ENCODE peak calls at places on chromosomes 4 and X, in four cellular contexts. D is OCI-LY7, W is body of pancreas, B is PC-9. K is an unnamed sample.
A peak's percentile ranks its signal among the peaks of the same experiment; 100 is the strongest.

GRCh38 chrX:87664381-87664780 is 146.8 kb downstream of the KLHL4 start:
- DNase-seq in D (peak; percentile 0), W (no peak), B (no peak), K (no peak)

GRCh38 chr4:89754531-89754930 is 82.4 kb downstream of the SNCA start:
- DNase-seq in D (no peak), W (no peak), B (no peak), K (no peak)

GRCh38 chr4:109032676-109033075 is 269.8 kb downstream of the COL25A1 start:
- DNase-seq in D (no peak), W (no peak), B (no peak), K (no peak)

GRCh38 chrX:130628522-130628921 is 226.7 kb downstream of the RBMX2 start:
- DNase-seq in D (no peak), W (no peak), B (no peak), K (no peak)

GRCh38 chrX:101287402-101287801 is 3.7 kb downstream of the TAF7L start:
- DNase-seq in D (peak; percentile 47), W (no peak), B (peak; percentile 4), K (no peak)

GRCh38 chr4:113069212-113069892 is 19.9 kb downstream of the ANK2 start:
- DNase-seq in D (no peak), W (no peak), B (no peak), K (no peak)

GRCh38 chr4:82890602-82890912 is 396 bp downstream of the SEC31A start:
- DNase-seq in D (no peak), W (no peak), B (no peak), K (peak; percentile 21)

GRCh38 chr4:80475236-80475635 is 139.7 kb downstream of the CFAP299 start:
- DNase-seq in D (no peak), W (no peak), B (no peak), K (no peak)

GRCh38 chr4:37666625-37667071 is 19.5 kb downstream of the RELL1 start:
- DNase-seq in D (no peak), W (no peak), B (peak; percentile 55), K (peak; percentile 78)

GRCh38 chrX:45449982-45450381 is 249.3 kb upstream of the DIPK2B start:
- DNase-seq in D (no peak), W (no peak), B (peak; percentile 7), K (no peak)

GRCh38 chrX:2449135-2449886 is 51.5 kb downstream of the DHRSX start:
- DNase-seq in D (no peak), W (no peak), B (no peak), K (no peak)

GRCh38 chr4:54626113-54626512 is 31.6 kb upstream of the KIT start:
- DNase-seq in D (no peak), W (peak; percentile 70), B (no peak), K (no peak)

GRCh38 chrX:69016220-69016941 is 148.9 kb downstream of the PJA1 start:
- DNase-seq in D (no peak), W (no peak), B (no peak), K (no peak)

GRCh38 chrX:26138043-26138442 is at the start of gene MAGEB18:
- DNase-seq in D (no peak), W (no peak), B (no peak), K (no peak)

GRCh38 chr4:113935190-113935589 is 44.3 kb downstream of the ARSJ start:
- DNase-seq in D (no peak), W (no peak), B (no peak), K (no peak)

GRCh38 chr4:6495736-6496135 is 23.3 kb upstream of the PPP2R2C start:
- DNase-seq in D (no peak), W (no peak), B (no peak), K (no peak)

GRCh38 chrX:129726307-129727111 is 12.3 kb upstream of the XPNPEP2 start:
- DNase-seq in D (peak; percentile 23), W (peak; percentile 58), B (peak; percentile 74), K (peak; percentile 75)

GRCh38 chrX:48598645-48599044 is 1.4 kb downstream of the WDR13 start:
- DNase-seq in D (no peak), W (no peak), B (no peak), K (no peak)

GRCh38 chr4:56148428-56148827 is 199.7 kb downstream of the CEP135 start:
- DNase-seq in D (no peak), W (no peak), B (no peak), K (no peak)

GRCh38 chr4:78322032-78322431 is 229.5 kb upstream of the ANXA3 start:
- DNase-seq in D (no peak), W (no peak), B (no peak), K (no peak)

GRCh38 chr4:129355529-129355928 is 259.6 kb downstream of the C4orf33 start:
- DNase-seq in D (no peak), W (no peak), B (peak; percentile 12), K (no peak)

GRCh38 chr4:47945930-47946726 is 31.7 kb upstream of the NFXL1 start:
- DNase-seq in D (no peak), W (no peak), B (no peak), K (no peak)

GRCh38 chrX:96696462-96696861 is 11.8 kb downstream of the DIAPH2 start:
- DNase-seq in D (no peak), W (no peak), B (no peak), K (no peak)

GRCh38 chr4:182880387-182881356 is 36.5 kb downstream of the DCTD start:
- DNase-seq in D (no peak), W (no peak), B (no peak), K (peak; percentile 54)

GRCh38 chrX:40174594-40175415 is 77.0 kb upstream of the BCOR start:
- DNase-seq in D (peak; percentile 75), W (peak; percentile 55), B (peak; percentile 22), K (peak; percentile 74)

DNA sequence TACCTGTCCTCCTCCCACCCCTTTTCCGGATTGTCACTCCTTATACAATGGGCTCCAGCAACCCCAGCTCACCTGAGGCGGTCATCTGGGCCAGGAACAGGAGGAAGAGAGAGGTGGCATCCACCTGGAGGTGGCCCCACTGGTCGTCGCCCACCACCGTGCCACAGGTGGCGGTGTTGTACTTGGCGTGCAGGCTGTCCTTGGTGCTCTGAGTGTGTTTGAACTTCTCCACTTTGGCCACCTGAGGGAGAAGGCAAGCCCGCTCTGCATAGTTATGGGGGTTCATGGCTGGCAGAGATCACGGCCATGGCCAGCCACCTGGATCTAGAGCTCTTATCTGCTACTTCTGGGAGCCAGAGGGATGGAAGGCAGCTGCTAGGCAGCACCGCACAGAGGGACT is 32.9 kb downstream of the PHKA2 start:
- DNase-seq in D (no peak), W (no peak), B (no peak), K (no peak)
- TF ChIP-seq CTCF in D (no peak), W (no peak), B (no peak), K (no peak)

GRCh38 chrX:134931550-134931949 is 59.2 kb upstream of the SMIM10 start:
- DNase-seq in D (peak; percentile 9), W (no peak), B (no peak), K (no peak)
- TF ChIP-seq CTCF in D (peak; percentile 31), W (no peak), B (no peak), K (no peak)

GRCh38 chr4:133465022-133465421 is 315.9 kb downstream of the PCDH10 start:
- DNase-seq in D (no peak), W (no peak), B (no peak), K (no peak)
- TF ChIP-seq CTCF in D (no peak), W (no peak), B (no peak), K (no peak)

DNA sequence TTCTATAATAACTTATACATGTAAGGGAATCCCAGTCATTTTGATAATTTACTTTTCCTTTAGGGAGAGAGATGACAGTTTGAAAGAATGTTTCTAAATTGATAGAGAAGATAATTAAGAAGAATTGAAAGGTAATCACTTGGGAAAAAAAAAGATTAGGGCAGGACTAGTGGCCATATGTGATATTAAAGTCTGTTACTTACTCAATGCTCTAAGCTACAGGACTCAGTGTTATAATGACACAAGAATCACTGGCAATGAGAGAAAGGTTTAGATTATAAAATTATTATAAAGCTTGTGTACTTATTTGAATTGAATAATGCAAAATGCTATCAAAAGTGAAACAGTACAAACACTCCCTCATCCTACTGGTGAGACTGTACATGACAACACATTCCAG is 265.3 kb downstream of the BANK1 start:
- DNase-seq in D (no peak), W (no peak), B (no peak), K (no peak)
- TF ChIP-seq CTCF in D (peak; percentile 19), W (no peak), B (no peak), K (no peak)

GRCh38 chr4:1768367-1769034 is 24.6 kb upstream of the FGFR3 start:
- DNase-seq in D (no peak), W (peak; percentile 80), B (peak; percentile 55), K (no peak)

GRCh38 chr4:1769692-1770091 is 23.4 kb upstream of the FGFR3 start:
- DNase-seq in D (no peak), W (no peak), B (no peak), K (no peak)

GRCh38 chr4:1770791-1771231 is 22.3 kb upstream of the FGFR3 start:
- DNase-seq in D (no peak), W (no peak), B (no peak), K (no peak)

GRCh38 chr4:1771555-1772305 is 21.4 kb upstream of the FGFR3 start:
- DNase-seq in D (no peak), W (no peak), B (no peak), K (no peak)

GRCh38 chr4:1770245-1770644 is 22.8 kb upstream of the FGFR3 start:
- DNase-seq in D (no peak), W (no peak), B (no peak), K (no peak)
- TF ChIP-seq CTCF in D (no peak), W (no peak), B (no peak), K (no peak)

DNA sequence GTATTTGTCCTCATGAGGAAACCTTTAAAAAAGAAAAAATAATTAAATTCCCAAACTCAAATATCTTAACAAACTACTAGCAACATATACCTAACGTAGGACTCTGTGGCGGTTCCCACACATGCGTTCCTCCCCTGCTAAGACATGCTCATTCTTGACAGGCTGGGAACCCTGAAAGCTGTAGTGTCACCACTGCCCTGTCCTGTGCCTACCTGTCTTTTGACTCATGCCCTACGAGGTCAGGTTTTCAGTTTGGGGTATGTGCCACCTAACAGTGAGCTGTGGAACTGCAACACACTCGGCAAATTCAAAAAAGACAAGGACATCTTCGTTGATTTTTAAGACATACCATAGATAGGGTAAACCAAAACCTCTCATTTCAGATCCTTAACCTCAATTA is 17.8 kb downstream of the IDS start:
- DNase-seq in D (peak; percentile 4), W (no peak), B (no peak), K (no peak)
- TF ChIP-seq CTCF in D (peak; percentile 42), W (no peak), B (peak; percentile 61), K (no peak)

GRCh38 chrX:111100191-111100590 is 4.2 kb downstream of the PAK3 start:
- DNase-seq in D (peak; percentile 25), W (peak; percentile 46), B (peak; percentile 13), K (no peak)
- TF ChIP-seq CTCF in D (peak; percentile 66), W (peak; percentile 43), B (peak; percentile 69), K (peak; percentile 48)